ENCODE peak calls at places on chromosomes 6 and 20, in seven cellular contexts. D is left lung, P is psoas muscle, B is SJSA1, E is IMR-90, G is AG09309, O is heart left ventricle. K is an unnamed sample.

GRCh38 chr20:2984028-2984501 is 59.4 kb upstream of the GNRH2 start:
- DNase-seq in D (no peak), P (no peak), B (no peak), E (no peak), G (no peak), O (no peak), K (no peak)

GRCh38 chr6:90397929-90398674 is 101.5 kb upstream of the BACH2 start:
- DNase-seq in D (no peak), P (no peak), B (no peak), E (peak), G (no peak), O (no peak), K (no peak)

GRCh38 chr6:30076333-30076732 is 764 bp upstream of the RNF39 start:
- DNase-seq in D (no peak), P (no peak), B (no peak), E (no peak), G (no peak), O (no peak), K (no peak)

GRCh38 chr6:89290401-89291155 is 24.5 kb downstream of the GABRR2 start:
- DNase-seq in D (no peak), P (no peak), B (no peak), E (no peak), G (no peak), O (no peak), K (no peak)

GRCh38 chr20:63657260-63657936 is 714 bp upstream of the RTEL1 start:
- DNase-seq in D (no peak), P (peak), B (no peak), E (no peak), G (no peak), O (no peak), K (no peak)

GRCh38 chr6:37788259-37788658 is 31.3 kb upstream of the ZFAND3 start:
- DNase-seq in D (no peak), P (no peak), B (no peak), E (no peak), G (no peak), O (no peak), K (no peak)

GRCh38 chr6:24829657-24830056 is 30.9 kb upstream of the ARMH2 start:
- DNase-seq in D (no peak), P (no peak), B (no peak), E (no peak), G (no peak), O (no peak), K (no peak)

GRCh38 chr20:17504898-17505663 is 26.1 kb downstream of the BFSP1 start:
- DNase-seq in D (peak), P (peak), B (peak), E (peak), G (no peak), O (peak), K (no peak)

GRCh38 chr20:58546756-58547526 is 31.7 kb upstream of the APCDD1L start:
- DNase-seq in D (no peak), P (no peak), B (no peak), E (no peak), G (no peak), O (no peak), K (no peak)

GRCh38 chr6:25629202-25629584 is 22.8 kb upstream of the SCGN start:
- DNase-seq in D (no peak), P (no peak), B (no peak), E (no peak), G (no peak), O (no peak), K (no peak)

GRCh38 chr6:11535801-11536230 is 1.7 kb upstream of the TMEM170B start:
- DNase-seq in D (no peak), P (no peak), B (peak), E (peak), G (no peak), O (no peak), K (peak)

GRCh38 chr6:116287668-116288282 is 8.0 kb upstream of the TSPYL1 start:
- DNase-seq in D (no peak), P (no peak), B (peak), E (peak), G (no peak), O (no peak), K (no peak)

GRCh38 chr6:42981866-42982265 is 2.5 kb upstream of the PPP2R5D start:
- DNase-seq in D (no peak), P (peak), B (no peak), E (no peak), G (no peak), O (no peak), K (no peak)

GRCh38 chr6:391559-392440 is at the start of gene IRF4:
- DNase-seq in D (no peak), P (peak), B (no peak), E (no peak), G (no peak), O (no peak), K (no peak)

GRCh38 chr20:64180673-64181072 is 16.4 kb downstream of the MYT1 start:
- DNase-seq in D (no peak), P (no peak), B (no peak), E (no peak), G (no peak), O (no peak), K (no peak)

GRCh38 chr20:14838663-14839650 is 501.5 kb upstream of the FLRT3 start:
- DNase-seq in D (no peak), P (no peak), B (no peak), E (no peak), G (no peak), O (no peak), K (peak)

GRCh38 chr6:63676412-63677114 is 41.0 kb downstream of the PHF3 start:
- DNase-seq in D (no peak), P (no peak), B (no peak), E (peak), G (no peak), O (no peak), K (no peak)

GRCh38 chr20:37526238-37526838 is 1.3 kb downstream of the BLCAP start:
- DNase-seq in D (no peak), P (no peak), B (peak), E (peak), G (no peak), O (peak), K (no peak)

GRCh38 chr6:159701413-159701999 is 8.5 kb upstream of the SOD2 start:
- DNase-seq in D (no peak), P (no peak), B (peak), E (peak), G (peak), O (no peak), K (peak)

GRCh38 chr20:25287631-25288290 is 39.9 kb downstream of the PYGB start:
- DNase-seq in D (no peak), P (peak), B (no peak), E (no peak), G (no peak), O (peak), K (no peak)

GRCh38 chr20:33832113-33832853 is 21.1 kb downstream of the CHMP4B start:
- DNase-seq in D (no peak), P (no peak), B (no peak), E (peak), G (no peak), O (no peak), K (no peak)

GRCh38 chr6:169141706-169142705 is 111.6 kb downstream of the THBS2 start:
- DNase-seq in D (no peak), P (peak), B (no peak), E (peak), G (no peak), O (no peak), K (no peak)

GRCh38 chr6:33375143-33375649 is 16.4 kb upstream of the KIFC1 start:
- DNase-seq in D (peak), P (peak), B (no peak), E (peak), G (peak), O (peak), K (no peak)

GRCh38 chr20:62211769-62212288 is 8.2 kb downstream of the HRH3 start:
- DNase-seq in D (no peak), P (no peak), B (no peak), E (no peak), G (no peak), O (no peak), K (no peak)

GRCh38 chr6:124962617-124963415 is 579 bp downstream of the RNF217 start:
- DNase-seq in D (peak), P (peak), B (peak), E (peak), G (no peak), O (peak), K (no peak)

GRCh38 chr6:13432526-13433218 is 54.7 kb downstream of the GFOD1 start:
- DNase-seq in D (no peak), P (no peak), B (no peak), E (no peak), G (no peak), O (no peak), K (no peak)

GRCh38 chr20:50488236-50488806 is 21.9 kb upstream of the PTPN1 start:
- DNase-seq in D (peak), P (no peak), B (no peak), E (no peak), G (no peak), O (no peak), K (no peak)

GRCh38 chr6:85006362-85006761 is 242.0 kb upstream of the TBX18 start:
- DNase-seq in D (no peak), P (no peak), B (peak), E (no peak), G (no peak), O (no peak), K (no peak)

GRCh38 chr20:23269954-23270353 is 80.6 kb upstream of the NXT1 start:
- DNase-seq in D (no peak), P (no peak), B (no peak), E (no peak), G (no peak), O (no peak), K (no peak)

GRCh38 chr20:4633780-4634179 is 87.9 kb upstream of the PRND start:
- DNase-seq in D (no peak), P (no peak), B (no peak), E (peak), G (peak), O (no peak), K (peak)

GRCh38 chr6:13573669-13574110 is 711 bp upstream of the SIRT5 start:
- DNase-seq in D (peak), P (peak), B (peak), E (peak), G (no peak), O (peak), K (no peak)

DNA sequence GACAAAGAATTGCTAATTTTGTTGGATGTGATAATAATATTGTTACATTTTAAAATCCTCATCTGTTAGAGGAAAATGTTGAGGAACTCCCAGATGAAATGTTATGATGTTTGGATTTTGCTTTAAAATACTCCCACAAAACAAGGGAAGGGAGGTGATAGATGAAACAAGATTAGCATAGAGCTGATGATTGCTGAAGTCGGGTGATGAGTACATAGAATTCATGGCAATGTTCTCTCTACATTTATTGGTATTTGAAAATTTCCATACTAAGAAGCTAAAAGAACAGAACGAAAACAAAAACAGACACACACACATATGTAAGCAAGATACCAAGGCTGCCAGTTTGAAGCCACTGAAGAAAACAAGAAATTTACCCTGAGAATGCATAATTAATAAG is 1.6 kb downstream of the GSTA4 start:
- DNase-seq in D (no peak), P (no peak), B (peak), E (no peak), G (no peak), O (no peak), K (no peak)
- H3K4me3 ChIP-seq in D (peak), P (peak), B (peak), E (peak), G (no peak), O (peak), K (peak)

GRCh38 chr6:77368660-77369313 is 94.5 kb downstream of the HTR1B start:
- DNase-seq in D (no peak), P (peak), B (no peak), E (peak), G (no peak), O (no peak), K (no peak)
- H3K4me3 ChIP-seq in D (peak), P (peak), B (no peak), E (peak), G (peak), O (peak), K (peak)

DNA sequence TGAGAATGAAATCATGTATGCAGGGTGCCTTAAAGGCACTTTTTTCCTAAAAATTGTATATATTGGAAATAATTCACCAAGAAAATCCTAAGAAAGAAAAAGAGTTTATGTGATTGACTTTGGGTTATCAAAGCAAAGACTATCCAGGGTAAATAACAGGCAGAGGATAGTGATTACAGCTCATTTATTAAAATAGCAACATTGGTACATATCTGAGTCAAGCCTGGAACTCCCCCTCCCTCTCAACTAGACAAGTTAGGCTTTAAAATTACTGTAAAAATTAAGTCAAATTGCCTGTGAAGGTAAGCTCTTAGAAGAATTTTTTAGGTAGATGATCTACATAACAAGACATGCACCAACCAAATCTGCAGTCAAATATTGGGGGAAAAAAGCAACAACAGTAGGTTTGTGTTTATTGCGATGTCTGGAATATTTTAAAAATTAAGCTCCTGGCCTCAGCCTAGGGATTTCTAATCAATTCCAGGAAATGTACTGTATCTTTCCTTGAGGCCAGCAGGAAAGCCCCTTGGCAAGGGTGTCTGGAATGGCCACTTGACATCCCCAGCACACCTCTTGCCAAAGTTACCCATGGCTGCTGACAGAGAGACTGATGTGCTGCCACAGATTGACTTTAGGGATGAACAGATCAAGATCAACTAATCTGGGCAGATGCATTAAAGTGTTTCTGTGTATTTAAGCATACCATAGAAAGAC is 31.2 kb upstream of the HBS1L start:
- DNase-seq in D (no peak), P (no peak), B (no peak), E (no peak), G (no peak), O (no peak), K (no peak)
- H3K4me3 ChIP-seq in D (no peak), P (no peak), B (no peak), E (peak), G (no peak), O (no peak), K (no peak)

GRCh38 chr6:3260296-3260695 is 1.5 kb downstream of the PSMG4 start:
- DNase-seq in D (no peak), P (no peak), B (no peak), E (no peak), G (no peak), O (no peak), K (no peak)
- H3K4me3 ChIP-seq in D (peak), P (peak), B (no peak), E (no peak), G (no peak), O (no peak), K (peak)

K was measured in HFF-Myc.